ENCODE peak calls at places on chromosomes 3 and 15, in five cellular contexts. One of them, this sample, is unnamed.

GRCh38 chr15:52783929-52784798 is 6.0 kb downstream of the ONECUT1 start:
- DNase-seq in NCI-H1694 treated with DMSO at 0.1 percent for 48 hours: no peak
- DNase-seq in ovary: no peak
- DNase-seq in amniotic stem cell: no peak
- DNase-seq in skeletal muscle cell: no peak
- DNase-seq in this sample: no peak

GRCh38 chr3:40930131-40930538 is 269.2 kb upstream of the CTNNB1 start:
- DNase-seq in ovary: no peak
- DNase-seq in amniotic stem cell: no peak
- DNase-seq in NCI-H1694 treated with DMSO at 0.1 percent for 48 hours: no peak
- DNase-seq in skeletal muscle cell: no peak
- DNase-seq in this sample: no peak

GRCh38 chr15:60994842-60995495 is 234.1 kb downstream of the RORA start:
- DNase-seq in amniotic stem cell: no peak
- DNase-seq in skeletal muscle cell: no peak
- DNase-seq in ovary: peak; percentile 27
- DNase-seq in NCI-H1694 treated with DMSO at 0.1 percent for 48 hours: peak; percentile 7
- DNase-seq in this sample: no peak

GRCh38 chr3:157333551-157333991 is 103.1 kb upstream of the PTX3 start:
- DNase-seq in amniotic stem cell: peak; percentile 24
- DNase-seq in NCI-H1694 treated with DMSO at 0.1 percent for 48 hours: no peak
- DNase-seq in ovary: no peak
- DNase-seq in skeletal muscle cell: peak; percentile 56
- DNase-seq in this sample: peak; percentile 33

GRCh38 chr3:69250014-69250413 is 127.6 kb upstream of the LMOD3 start:
- DNase-seq in amniotic stem cell: no peak
- DNase-seq in NCI-H1694 treated with DMSO at 0.1 percent for 48 hours: no peak
- DNase-seq in ovary: no peak
- DNase-seq in skeletal muscle cell: no peak
- DNase-seq in this sample: peak; percentile 41

GRCh38 chr15:51869074-51869425 is 39.6 kb downstream of the TMOD3 start:
- DNase-seq in NCI-H1694 treated with DMSO at 0.1 percent for 48 hours: no peak
- DNase-seq in amniotic stem cell: peak; percentile 42
- DNase-seq in skeletal muscle cell: peak; percentile 71
- DNase-seq in ovary: no peak
- DNase-seq in this sample: peak; percentile 74

GRCh38 chr15:25056484-25057429 is 102.0 kb downstream of the SNRPN start:
- DNase-seq in amniotic stem cell: no peak
- DNase-seq in skeletal muscle cell: no peak
- DNase-seq in ovary: no peak
- DNase-seq in NCI-H1694 treated with DMSO at 0.1 percent for 48 hours: no peak
- DNase-seq in this sample: no peak

GRCh38 chr3:29346828-29347227 is 66.0 kb downstream of the RBMS3 start:
- DNase-seq in ovary: no peak
- DNase-seq in amniotic stem cell: no peak
- DNase-seq in skeletal muscle cell: peak; percentile 26
- DNase-seq in NCI-H1694 treated with DMSO at 0.1 percent for 48 hours: no peak
- DNase-seq in this sample: peak; percentile 88

GRCh38 chr3:16112910-16113504 is 61.5 kb upstream of the GALNT15 start:
- DNase-seq in ovary: no peak
- DNase-seq in skeletal muscle cell: no peak
- DNase-seq in NCI-H1694 treated with DMSO at 0.1 percent for 48 hours: no peak
- DNase-seq in amniotic stem cell: peak; percentile 28
- DNase-seq in this sample: no peak

GRCh38 chr3:67605377-67605776 is 49.0 kb downstream of the SUCLG2 start:
- DNase-seq in ovary: no peak
- DNase-seq in amniotic stem cell: peak; percentile 45
- DNase-seq in NCI-H1694 treated with DMSO at 0.1 percent for 48 hours: no peak
- DNase-seq in skeletal muscle cell: peak; percentile 35
- DNase-seq in this sample: peak; percentile 62

This sample was measured in astrocyte of the cerebellum.